ENCODE peak calls at places on chromosomes 4 and X, in five cellular contexts. R is suprapubic skin, V is fibroblast of the aortic adventitia, Y is astrocyte of the spinal cord, X is sigmoid colon. P is an unnamed sample.

GRCh38 chr4:26058537-26058936 is 144.5 kb downstream of the SMIM20 start:
- DNase-seq in R (no peak), V (no peak), Y (no peak), X (no peak), P (peak)

GRCh38 chr4:25842229-25842840 is 20.5 kb downstream of the SEL1L3 start:
- DNase-seq in R (no peak), V (no peak), Y (no peak), X (no peak), P (no peak)

GRCh38 chr4:120156115-120156718 is 89.6 kb upstream of the MAD2L1 start:
- DNase-seq in R (no peak), V (peak), Y (peak), X (no peak), P (no peak)

GRCh38 chrX:68726366-68726765 is 78.9 kb downstream of the STARD8 start:
- DNase-seq in R (peak), V (no peak), Y (no peak), X (peak), P (no peak)

GRCh38 chr4:171932238-171932637 is 119.0 kb downstream of the GALNTL6 start:
- DNase-seq in R (no peak), V (no peak), Y (no peak), X (no peak), P (no peak)

GRCh38 chrX:54198262-54198661 is 15.2 kb upstream of the FAM120C start:
- DNase-seq in R (no peak), V (no peak), Y (no peak), X (no peak), P (no peak)

GRCh38 chr4:121995790-121996537 is 44.1 kb upstream of the TRPC3 start:
- DNase-seq in R (no peak), V (no peak), Y (no peak), X (no peak), P (no peak)

GRCh38 chrX:41512394-41512793 is 65.3 kb downstream of the NYX start:
- DNase-seq in R (no peak), V (no peak), Y (no peak), X (no peak), P (no peak)

GRCh38 chrX:110026099-110026844 is 23.4 kb downstream of the TMEM164 start:
- DNase-seq in R (no peak), V (peak), Y (peak), X (no peak), P (peak)

GRCh38 chr4:146981651-146982050 is 36.0 kb upstream of the TTC29 start:
- DNase-seq in R (no peak), V (no peak), Y (peak), X (no peak), P (no peak)

GRCh38 chr4:115234405-115235093 is 121.1 kb upstream of the NDST4 start:
- DNase-seq in R (no peak), V (no peak), Y (peak), X (no peak), P (no peak)

GRCh38 chr4:159027535-159027934 is 75.3 kb upstream of the RAPGEF2 start:
- DNase-seq in R (no peak), V (peak), Y (peak), X (no peak), P (no peak)

GRCh38 chr4:2827874-2828751 is 15.5 kb upstream of the ADD1 start:
- DNase-seq in R (no peak), V (no peak), Y (no peak), X (peak), P (peak)

GRCh38 chrX:16033336-16033735 is 90.0 kb upstream of the GRPR start:
- DNase-seq in R (no peak), V (peak), Y (no peak), X (no peak), P (no peak)

GRCh38 chrX:94418065-94418464 is 744.1 kb downstream of the FAM133A start:
- DNase-seq in R (no peak), V (no peak), Y (no peak), X (no peak), P (no peak)

GRCh38 chr4:129526812-129527211 is 430.9 kb downstream of the C4orf33 start:
- DNase-seq in R (no peak), V (peak), Y (no peak), X (no peak), P (no peak)

GRCh38 chr4:41505161-41505653 is 32.8 kb upstream of the LIMCH1 start:
- DNase-seq in R (no peak), V (peak), Y (peak), X (no peak), P (no peak)

GRCh38 chrX:108359811-108360602 is 78.2 kb downstream of the COL4A6 start:
- DNase-seq in R (no peak), V (no peak), Y (no peak), X (no peak), P (no peak)

GRCh38 chr4:8617486-8618040 is 25.0 kb downstream of the CPZ start:
- DNase-seq in R (peak), V (no peak), Y (no peak), X (peak), P (no peak)

GRCh38 chrX:120287513-120288112 is 23.6 kb downstream of the TMEM255A start:
- DNase-seq in R (no peak), V (no peak), Y (no peak), X (no peak), P (no peak)

GRCh38 chr4:34771632-34772031 is 1472.7 kb downstream of the ARAP2 start:
- DNase-seq in R (no peak), V (no peak), Y (no peak), X (no peak), P (no peak)

GRCh38 chr4:73606465-73606974 is 13.7 kb downstream of the RASSF6 start:
- DNase-seq in R (no peak), V (no peak), Y (no peak), X (no peak), P (no peak)

GRCh38 chr4:144318797-144319196 is 178.3 kb upstream of the GYPA start:
- DNase-seq in R (no peak), V (no peak), Y (no peak), X (no peak), P (no peak)

GRCh38 chr4:188691811-188692210 is 552.6 kb downstream of the TRIML1 start:
- DNase-seq in R (no peak), V (no peak), Y (peak), X (no peak), P (no peak)

GRCh38 chrX:9420513-9420912 is 44.3 kb upstream of the TBL1X start:
- DNase-seq in R (no peak), V (no peak), Y (no peak), X (no peak), P (no peak)

GRCh38 chr4:154989511-154989910 is 208.4 kb downstream of the RBM46 start:
- DNase-seq in R (no peak), V (no peak), Y (no peak), X (no peak), P (no peak)

GRCh38 chr4:11271263-11271662 is 157.4 kb downstream of the HS3ST1 start:
- DNase-seq in R (no peak), V (no peak), Y (no peak), X (no peak), P (no peak)

GRCh38 chr4:145541266-145541770 is 59.7 kb downstream of the SMAD1 start:
- DNase-seq in R (no peak), V (no peak), Y (no peak), X (no peak), P (no peak)

GRCh38 chr4:145546556-145546955 is 64.9 kb downstream of the SMAD1 start:
- DNase-seq in R (no peak), V (no peak), Y (peak), X (no peak), P (no peak)

GRCh38 chr4:145540235-145540634 is 58.6 kb downstream of the SMAD1 start:
- DNase-seq in R (no peak), V (peak), Y (peak), X (no peak), P (no peak)

GRCh38 chr4:145544998-145545397 is 63.3 kb downstream of the SMAD1 start:
- DNase-seq in R (no peak), V (peak), Y (no peak), X (no peak), P (no peak)

DNA sequence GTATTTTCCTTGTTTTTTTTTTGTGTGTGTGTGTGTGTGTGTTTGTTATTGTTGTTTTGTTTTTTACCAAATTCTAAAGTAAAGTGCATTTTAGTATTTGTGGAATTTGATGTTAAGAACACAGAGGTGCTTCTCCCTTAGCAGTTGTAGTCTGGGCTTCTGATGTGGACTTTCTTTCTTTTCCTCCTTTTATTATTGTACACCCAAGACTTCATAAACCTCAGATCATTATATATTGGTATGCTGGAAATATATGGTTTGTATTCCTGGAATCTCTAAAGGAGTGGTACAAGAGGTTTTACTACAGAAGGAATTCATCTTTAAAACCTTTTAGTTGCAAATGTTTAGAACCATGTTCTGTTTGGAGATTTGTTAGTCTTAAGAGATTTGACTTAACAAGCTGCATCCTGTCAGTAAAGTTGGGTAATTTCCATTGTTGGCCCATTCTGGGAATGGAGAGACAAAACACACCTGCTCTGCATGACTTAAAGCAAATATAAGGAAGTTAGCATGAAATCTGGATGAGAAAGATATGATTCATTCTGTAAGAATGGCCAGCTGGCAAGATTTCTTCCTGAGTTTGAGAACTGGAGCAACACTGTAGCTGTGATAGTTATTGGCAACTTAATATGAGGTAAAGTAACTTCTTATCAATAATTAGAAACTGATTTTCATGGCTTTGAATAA is 64.0 kb downstream of the SMAD1 start:
- DNase-seq in R (no peak), V (peak), Y (peak), X (no peak), P (no peak)
- H3K4me3 ChIP-seq in R (no peak), V (no peak), Y (no peak), X (no peak), P (no peak)

DNA sequence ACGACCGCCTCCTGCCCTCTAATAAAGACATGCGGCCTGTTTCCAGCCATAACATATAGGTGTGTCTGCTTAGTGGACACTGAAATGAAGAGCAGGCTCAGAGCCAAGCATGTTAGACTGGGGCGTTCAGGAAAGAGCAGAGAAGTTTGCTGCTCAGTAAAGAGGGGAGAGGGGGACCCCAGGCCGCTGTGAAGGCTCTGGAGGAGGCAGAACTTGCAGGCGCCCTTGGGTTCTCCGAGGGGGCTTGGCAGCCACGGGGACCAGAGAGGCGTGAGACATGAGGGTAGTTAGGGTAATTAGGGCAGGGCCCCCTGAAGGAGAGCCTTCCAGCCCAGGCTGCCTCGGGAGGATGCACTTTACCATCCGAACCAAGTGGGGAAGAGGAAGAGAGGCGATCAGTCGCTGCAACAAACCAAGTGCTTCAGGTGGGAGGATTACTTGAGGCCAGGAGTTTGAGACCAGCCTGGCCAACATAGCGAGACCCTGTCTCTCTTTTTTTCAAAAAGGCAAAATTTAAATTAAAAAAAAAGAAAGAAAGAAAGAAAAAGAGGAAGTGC is 46.6 kb upstream of the CDKN2AIP start:
- DNase-seq in R (peak), V (no peak), Y (no peak), X (peak), P (no peak)
- H3K4me3 ChIP-seq in R (peak), V (no peak), Y (peak), X (peak), P (no peak)

DNA sequence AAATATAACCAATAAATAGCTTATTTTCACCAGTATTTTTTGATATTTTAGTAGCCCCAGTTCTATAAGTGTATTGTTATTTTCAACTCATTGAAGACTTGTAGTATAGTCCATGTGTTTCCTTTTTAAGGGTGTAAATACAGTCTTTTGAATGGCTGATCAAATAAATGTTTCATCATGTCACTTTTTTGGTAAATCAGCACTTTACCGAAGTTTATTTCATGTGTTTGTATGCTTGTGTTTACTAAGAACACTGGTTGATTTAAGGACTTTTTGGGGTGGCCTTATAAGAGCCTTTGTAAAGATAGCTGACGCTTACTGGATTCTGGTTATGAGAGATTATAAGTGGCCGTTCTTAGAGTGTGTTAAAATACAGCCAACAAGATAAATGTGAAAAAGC is 2.6 kb downstream of the UBE2K start:
- DNase-seq in R (no peak), V (no peak), Y (no peak), X (no peak), P (no peak)
- H3K4me3 ChIP-seq in R (peak), V (peak), Y (peak), X (peak), P (no peak)

DNA sequence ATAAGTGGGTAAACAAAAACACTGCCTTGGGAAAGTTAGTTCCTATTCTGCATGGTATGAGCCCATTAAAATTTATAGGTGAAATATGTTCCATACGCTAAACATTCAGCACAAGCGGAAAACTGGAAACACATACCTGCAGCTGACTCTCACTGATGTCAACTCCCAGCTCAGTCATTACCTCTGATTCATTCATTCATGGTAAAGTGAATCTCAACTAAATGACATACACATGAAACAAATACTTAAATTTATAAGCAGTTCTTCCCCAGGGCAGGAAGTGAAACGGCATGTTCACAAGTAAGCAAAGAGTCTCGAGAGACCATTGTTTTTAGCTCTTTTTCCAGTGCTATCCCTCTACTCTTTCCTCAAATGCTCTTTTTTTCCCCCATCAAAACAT is 1.6 kb downstream of the SLC10A6 start:
- DNase-seq in R (no peak), V (no peak), Y (no peak), X (no peak), P (no peak)
- H3K4me3 ChIP-seq in R (peak), V (no peak), Y (no peak), X (no peak), P (peak)

DNA sequence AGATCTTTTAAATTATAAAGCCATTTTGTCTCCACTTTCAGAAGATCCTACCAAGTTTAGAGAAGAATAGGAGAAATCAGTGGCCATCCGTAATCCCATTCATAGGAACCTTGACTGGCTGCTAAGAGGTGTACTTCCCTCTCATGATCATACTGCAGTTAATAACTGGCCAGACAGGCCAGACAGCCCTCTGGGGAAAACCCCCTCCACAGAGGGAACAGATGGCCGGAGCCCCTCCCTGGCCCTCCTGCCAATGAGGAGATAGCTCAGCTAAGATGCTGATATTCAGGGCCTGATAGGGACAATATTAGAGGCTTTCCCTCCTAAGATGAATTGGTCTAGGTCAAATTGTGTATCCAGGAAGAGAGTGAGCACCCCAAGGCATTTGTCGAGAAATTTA is 200.0 kb upstream of the MAOA start:
- DNase-seq in R (no peak), V (no peak), Y (no peak), X (no peak), P (no peak)
- H3K4me3 ChIP-seq in R (no peak), V (no peak), Y (no peak), X (no peak), P (no peak)

P was measured in lower leg skin.